ENCODE peak calls at places on chromosomes 7 and 10, in nine cellular contexts. J is prostate gland, T is transverse colon, Q is GM12878, U is sigmoid colon, K is SK-N-SH, P is spleen, M is H1, I is stomach. W is an unnamed sample. For H3K36me3, the result is how much of the 10 kb centered on the place peaks cover.

GRCh38 chr10:24851595-24851994 is 100.8 kb downstream of the PRTFDC1 start:
- DNase-seq in T (peak), M (no peak), I (peak), P (no peak), U (no peak), K (no peak), Q (no peak), J (no peak), W (no peak)

GRCh38 chr10:7625836-7626235 is 40.9 kb downstream of the ITIH5 start:
- DNase-seq in Q (no peak), T (peak), J (no peak), U (peak), I (no peak), M (no peak), P (no peak), K (no peak), W (no peak)

GRCh38 chr7:143104759-143105158 is 27.1 kb upstream of the PIP start:
- DNase-seq in T (no peak), Q (no peak), M (no peak), I (no peak), P (no peak), K (no peak), J (no peak), U (no peak), W (no peak)

GRCh38 chr7:114819629-114820362 is 102.1 kb upstream of the MDFIC start:
- DNase-seq in M (no peak), Q (no peak), U (peak), P (no peak), J (no peak), K (no peak), I (no peak), T (no peak), W (peak)

GRCh38 chr10:62046522-62047239 is 145.2 kb downstream of the ARID5B start:
- DNase-seq in I (no peak), T (no peak), P (no peak), J (no peak), Q (peak), U (peak), K (no peak), M (no peak), W (no peak)

GRCh38 chr10:131972474-131973071 is 9.2 kb downstream of the BNIP3 start:
- DNase-seq in P (peak), J (no peak), U (peak), T (peak), I (no peak), Q (no peak), K (peak), M (no peak), W (no peak)

GRCh38 chr7:50332241-50333176 is 28.0 kb downstream of the IKZF1 start:
- DNase-seq in J (no peak), K (no peak), Q (no peak), T (no peak), P (no peak), I (no peak), M (no peak), U (no peak), W (no peak)

GRCh38 chr7:116582164-116582732 is 57.4 kb downstream of the CAV1 start:
- DNase-seq in T (no peak), Q (no peak), K (no peak), U (no peak), J (no peak), M (no peak), I (no peak), P (no peak), W (no peak)

GRCh38 chr7:64098-64521 is 128.3 kb upstream of the FAM20C start:
- DNase-seq in Q (no peak), U (peak), M (no peak), J (peak), I (peak), P (peak), K (peak), T (peak), W (peak)

DNA sequence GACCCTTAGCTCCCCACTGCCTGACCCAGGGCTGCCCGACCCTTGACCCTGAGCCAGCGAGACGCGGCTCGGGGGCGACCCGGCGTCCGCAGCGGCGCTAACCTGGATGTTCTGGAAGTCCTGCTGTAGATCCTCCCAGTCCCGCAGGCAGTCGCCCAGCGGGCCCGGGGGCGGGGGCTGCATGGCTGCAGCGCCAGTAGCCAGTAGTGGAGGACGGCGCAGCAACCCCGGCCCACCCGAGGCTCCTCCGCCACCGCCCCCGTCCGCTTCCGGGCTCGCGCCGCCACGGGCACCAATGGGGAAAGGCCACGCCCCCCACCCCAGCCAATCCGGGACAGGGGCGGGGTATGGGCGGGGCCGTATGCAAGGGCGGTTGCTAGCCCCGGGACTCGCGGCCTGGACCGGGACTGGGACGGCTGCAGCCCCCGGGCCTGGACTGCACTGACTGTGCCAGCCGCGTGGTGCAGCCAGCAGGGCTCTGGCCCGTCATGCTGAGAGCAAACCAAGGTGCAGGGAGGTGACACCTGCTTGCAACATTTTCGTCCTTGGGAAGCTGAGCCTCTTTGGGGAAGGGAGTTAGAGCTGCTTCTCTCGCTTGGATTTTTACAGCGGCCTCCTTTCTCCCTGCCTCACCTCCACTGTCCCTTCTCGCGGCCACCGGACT is at the start of gene TMEM120A:
- DNase-seq in M (peak), Q (peak), T (peak), I (peak), U (peak), P (peak), K (peak), J (peak), W (peak)
- TF ChIP-seq POLR2AphosphoS5 in M (peak), Q (peak), T (peak), I (peak), U (peak), P (peak), K (peak), J (peak), W (peak)

GRCh38 chr10:13337128-13337826 is 10.8 kb downstream of the SEPHS1 start:
- DNase-seq in J (no peak), U (no peak), I (no peak), K (no peak), Q (no peak), M (no peak), T (no peak), P (no peak), W (no peak)
- H3K36me3 ChIP-seq in J (under half), U (under half), I (half or more), K (under half), Q (under half), M (half or more), T (under half), P (half or more), W (under half)

DNA sequence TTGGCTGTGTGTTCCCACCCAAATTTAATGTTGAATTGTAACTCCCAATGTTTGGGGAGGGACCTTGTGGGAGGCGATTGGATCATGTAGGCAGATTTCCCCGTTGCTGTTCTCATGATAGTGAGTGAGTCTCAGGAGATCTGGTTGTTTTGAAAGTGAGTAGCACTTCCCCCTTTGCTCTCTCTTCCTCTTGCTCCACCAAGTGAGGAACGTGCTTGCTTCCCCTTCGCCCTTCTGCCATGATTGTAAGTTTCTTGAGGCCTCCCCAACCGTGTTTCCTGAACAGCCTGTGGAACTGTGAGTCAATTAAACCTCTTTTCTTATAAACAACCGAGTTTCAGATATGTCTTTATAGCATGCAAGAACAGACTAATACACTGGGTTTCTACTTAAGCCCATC is 176.3 kb downstream of the CDK14 start:
- DNase-seq in T (no peak), P (no peak), U (no peak), K (no peak), M (no peak), Q (no peak), I (no peak), J (no peak), W (no peak)
- TF ChIP-seq POLR2AphosphoS5 in T (no peak), P (no peak), U (no peak), K (no peak), M (no peak), Q (no peak), I (no peak), J (no peak), W (no peak)

GRCh38 chr10:104650072-104650471 is 9.0 kb downstream of the SORCS3 start:
- DNase-seq in K (peak), I (no peak), M (no peak), Q (no peak), P (no peak), U (no peak), T (no peak), J (no peak), W (no peak)

GRCh38 chr10:104642311-104643022 is 1.4 kb downstream of the SORCS3 start:
- DNase-seq in T (no peak), J (no peak), U (no peak), P (no peak), M (peak), K (peak), I (no peak), Q (no peak), W (no peak)

GRCh38 chr10:104643023-104643663 is 2.1 kb downstream of the SORCS3 start:
- DNase-seq in T (no peak), Q (no peak), P (peak), I (no peak), U (no peak), M (no peak), J (no peak), K (no peak), W (no peak)

DNA sequence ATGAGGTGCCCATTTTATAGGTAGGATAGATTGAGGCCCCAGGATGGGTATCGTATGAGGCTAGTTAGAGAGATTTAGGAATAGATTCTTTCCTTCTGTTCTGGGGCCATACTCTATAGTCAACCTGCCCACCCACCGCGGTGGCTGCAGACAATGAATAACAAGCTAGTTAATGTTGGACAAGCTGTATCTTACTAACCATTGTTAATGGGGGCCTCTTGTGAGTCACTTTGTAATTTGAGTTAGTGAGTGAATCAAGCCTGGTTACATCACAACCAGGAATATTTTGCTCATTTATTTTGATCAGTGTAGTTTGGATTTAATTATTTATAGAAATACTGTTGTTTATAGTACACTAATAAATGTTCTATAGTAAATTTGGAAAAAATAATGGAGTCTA is 7.3 kb downstream of the SORCS3 start:
- DNase-seq in U (no peak), P (no peak), M (no peak), J (no peak), K (no peak), T (no peak), I (no peak), Q (no peak), W (no peak)
- H3K36me3 ChIP-seq in U (under half), P (under half), M (under half), J (under half), K (under half), T (under half), I (under half), Q (under half), W (under half)

GRCh38 chr10:124558901-124559321 is 97.3 kb downstream of the LHPP start:
- DNase-seq in U (no peak), J (no peak), T (no peak), Q (no peak), K (no peak), M (no peak), I (no peak), P (peak), W (no peak)

GRCh38 chr10:124558339-124558685 is 96.7 kb downstream of the LHPP start:
- DNase-seq in I (no peak), T (no peak), Q (no peak), U (no peak), M (no peak), J (no peak), K (no peak), P (peak), W (no peak)

GRCh38 chr10:124561206-124561605 is 99.6 kb downstream of the LHPP start:
- DNase-seq in P (peak), T (no peak), M (no peak), Q (no peak), I (no peak), U (no peak), K (no peak), J (no peak), W (no peak)

GRCh38 chr10:124559372-124560132 is 97.9 kb downstream of the LHPP start:
- DNase-seq in T (no peak), Q (no peak), K (no peak), I (no peak), J (no peak), M (no peak), U (no peak), P (peak), W (no peak)

GRCh38 chr10:124560377-124560776 is 98.8 kb downstream of the LHPP start:
- DNase-seq in I (no peak), U (peak), P (peak), M (no peak), T (peak), J (peak), Q (no peak), K (no peak), W (no peak)
- TF ChIP-seq POLR2AphosphoS5 in I (peak), U (peak), P (peak), M (no peak), T (no peak), J (peak), Q (no peak), K (no peak), W (no peak)

GRCh38 chr10:101803511-101803910 is 14.7 kb downstream of the OGA start:
- DNase-seq in J (no peak), P (no peak), U (no peak), T (no peak), M (no peak), Q (no peak), I (no peak), K (no peak), W (no peak)

GRCh38 chr10:101793526-101793925 is 10.3 kb upstream of the NPM3 start:
- DNase-seq in I (no peak), Q (no peak), T (no peak), U (no peak), M (no peak), J (no peak), K (no peak), P (no peak), W (no peak)

DNA sequence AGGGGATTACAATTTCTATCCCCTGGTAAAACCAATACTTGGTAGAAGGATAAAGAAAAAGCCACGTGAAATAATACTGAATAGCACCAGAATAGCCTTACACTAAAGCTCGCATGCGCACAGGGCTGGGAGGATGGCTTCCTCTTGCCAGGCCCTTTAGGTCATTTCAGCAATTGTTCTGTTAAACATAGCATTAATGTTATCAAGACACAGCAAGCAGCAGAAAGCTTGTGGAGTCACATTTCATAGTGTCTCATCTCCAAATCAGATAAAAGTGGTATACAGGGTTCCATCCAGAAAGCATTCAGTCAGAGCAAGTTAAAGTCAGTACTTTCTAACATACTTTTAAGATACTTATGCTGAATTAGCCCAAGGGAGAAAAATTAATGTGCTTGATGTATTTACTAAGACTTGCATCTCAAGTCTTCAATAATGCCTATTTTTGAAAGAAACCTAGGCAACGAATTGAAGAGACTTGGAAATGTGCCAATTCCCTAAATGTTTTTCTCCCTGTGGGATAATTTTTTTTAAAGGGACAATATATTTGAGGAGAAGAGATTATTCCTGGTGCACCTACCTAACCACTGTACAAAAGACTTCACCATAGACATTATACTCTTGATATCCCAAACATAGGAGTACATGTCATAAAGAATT is 14.3 kb upstream of the NPM3 start:
- DNase-seq in I (no peak), M (no peak), T (no peak), Q (no peak), K (no peak), P (no peak), J (no peak), U (no peak), W (no peak)
- H3K36me3 ChIP-seq in I (half or more), M (half or more), T (under half), Q (half or more), K (half or more), P (half or more), J (under half), U (half or more), W (half or more)

DNA sequence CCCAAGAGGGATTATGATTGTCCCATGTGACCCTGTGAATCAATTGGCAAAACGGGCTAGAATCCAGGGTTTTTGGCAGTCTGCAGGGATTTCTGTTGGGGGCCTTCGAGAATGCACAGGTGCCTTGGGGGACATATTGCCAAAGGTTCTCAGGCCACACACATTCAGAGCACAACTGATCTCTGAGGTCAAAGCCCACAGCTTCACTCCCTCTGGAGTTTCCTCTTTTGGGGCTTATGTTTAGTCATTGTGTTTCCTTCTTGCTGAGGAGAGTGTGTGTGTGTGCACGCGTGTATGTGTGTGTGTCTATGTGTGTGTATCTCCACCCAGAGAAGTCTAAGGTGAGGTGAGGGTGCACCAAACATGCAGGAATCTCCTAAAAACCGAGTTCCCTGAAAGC is 8.8 kb downstream of the PPIF start:
- DNase-seq in K (no peak), U (no peak), M (peak), J (no peak), P (peak), T (no peak), I (no peak), Q (no peak), W (no peak)
- TF ChIP-seq POLR2AphosphoS5 in K (no peak), U (no peak), M (no peak), J (no peak), P (no peak), T (no peak), I (no peak), Q (peak), W (no peak)

GRCh38 chr7:149220534-149220933 is 18.9 kb upstream of the ZNF212 start:
- DNase-seq in P (no peak), T (no peak), K (peak), J (no peak), M (no peak), U (no peak), Q (no peak), I (no peak), W (no peak)
- H3K36me3 ChIP-seq in P (half or more), T (under half), K (half or more), J (under half), M (under half), U (half or more), Q (under half), I (half or more), W (under half)

GRCh38 chr7:127588697-127589482 is 679 bp downstream of the ARF5 start:
- DNase-seq in T (peak), P (no peak), K (peak), U (peak), I (peak), J (peak), Q (no peak), M (peak), W (no peak)
- TF ChIP-seq POLR2AphosphoS5 in T (no peak), P (no peak), K (no peak), U (no peak), I (peak), J (peak), Q (no peak), M (peak), W (no peak)

DNA sequence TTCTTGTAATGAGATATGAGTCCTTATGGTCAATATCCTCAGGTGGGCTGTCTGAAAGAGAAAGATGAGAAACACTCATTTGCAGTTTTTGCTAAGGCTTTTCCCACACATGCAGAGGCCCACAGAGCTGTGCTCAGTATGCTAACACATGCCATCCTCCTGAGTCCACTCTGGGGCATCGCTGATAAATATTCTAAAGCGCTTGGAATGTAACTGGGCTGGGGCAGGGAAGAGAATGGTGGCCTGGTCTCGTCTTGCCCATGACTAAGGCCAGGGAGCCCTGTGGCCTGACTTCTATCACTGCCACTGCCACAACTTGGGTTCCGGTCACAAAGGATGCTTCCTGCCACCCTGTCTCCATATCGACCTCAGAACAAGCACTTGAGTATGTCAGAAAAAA is 199.7 kb upstream of the FRMD4A start:
- DNase-seq in U (no peak), Q (no peak), M (no peak), I (no peak), K (no peak), P (no peak), J (no peak), T (no peak), W (no peak)
- H3K36me3 ChIP-seq in U (under half), Q (under half), M (under half), I (half or more), K (under half), P (half or more), J (under half), T (under half), W (under half)

W was measured in Panc1.